ENCODE peak calls at places on chromosomes 4 and X, in six cellular contexts. U is epithelial cell of proximal tubule, H is astrocyte of the spinal cord, Z is pancreas, V is osteocyte, Q is A549. P is an unnamed sample.

GRCh38 chrX:88366314-88366713 is 380.7 kb upstream of the CPXCR1 start:
- DNase-seq in Z (no peak), V (no peak), U (no peak), Q (no peak), H (no peak), P (no peak)

GRCh38 chrX:334331-334891 is 15.8 kb upstream of the GTPBP6 start:
- DNase-seq in V (no peak), Z (no peak), H (no peak), Q (no peak), U (no peak), P (no peak)

GRCh38 chr4:151993521-151993920 is 232.7 kb upstream of the GATB start:
- DNase-seq in Q (no peak), Z (no peak), H (no peak), V (no peak), U (no peak), P (no peak)

GRCh38 chrX:28189011-28189410 is 207.8 kb upstream of the DCAF8L1 start:
- DNase-seq in Z (no peak), H (peak; percentile 75), V (no peak), U (no peak), Q (peak; percentile 26), P (no peak)

GRCh38 chr4:41258783-41259182 is 2.1 kb downstream of the UCHL1 start:
- DNase-seq in V (no peak), U (peak; percentile 33), Z (no peak), H (peak; percentile 76), Q (peak; percentile 70), P (no peak)

GRCh38 chr4:57865264-57865663 is 755.1 kb upstream of the IGFBP7 start:
- DNase-seq in Q (no peak), U (no peak), H (no peak), Z (no peak), V (no peak), P (no peak)

GRCh38 chr4:54093609-54094240 is 6.2 kb upstream of the GSX2 start:
- DNase-seq in Z (no peak), U (no peak), H (no peak), V (no peak), Q (no peak), P (no peak)

GRCh38 chr4:4254666-4255065 is 6.6 kb upstream of the TMEM128 start:
- DNase-seq in Q (no peak), Z (no peak), U (no peak), H (no peak), V (no peak), P (peak; percentile 18)

GRCh38 chr4:166165829-166166420 is 292.9 kb downstream of the TLL1 start:
- DNase-seq in H (peak; percentile 84), Z (peak; percentile 33), Q (peak; percentile 69), U (peak; percentile 29), V (no peak), P (no peak)

GRCh38 chr4:74370912-74371311 is 6.0 kb downstream of the EREG start:
- DNase-seq in H (peak; percentile 58), U (no peak), Q (peak; percentile 78), Z (peak; percentile 20), V (no peak), P (no peak)

GRCh38 chrX:129736491-129736890 is 2.3 kb upstream of the XPNPEP2 start:
- DNase-seq in Q (no peak), Z (no peak), U (no peak), V (no peak), H (no peak), P (no peak)

GRCh38 chr4:40251366-40251765 is 54.5 kb downstream of the RHOH start:
- DNase-seq in Q (peak; percentile 42), U (no peak), H (no peak), Z (no peak), V (no peak), P (no peak)

GRCh38 chr4:153438916-153439756 is 27.0 kb upstream of the TMEM131L start:
- DNase-seq in Z (no peak), U (no peak), V (peak; percentile 27), H (no peak), Q (no peak), P (no peak)

DNA sequence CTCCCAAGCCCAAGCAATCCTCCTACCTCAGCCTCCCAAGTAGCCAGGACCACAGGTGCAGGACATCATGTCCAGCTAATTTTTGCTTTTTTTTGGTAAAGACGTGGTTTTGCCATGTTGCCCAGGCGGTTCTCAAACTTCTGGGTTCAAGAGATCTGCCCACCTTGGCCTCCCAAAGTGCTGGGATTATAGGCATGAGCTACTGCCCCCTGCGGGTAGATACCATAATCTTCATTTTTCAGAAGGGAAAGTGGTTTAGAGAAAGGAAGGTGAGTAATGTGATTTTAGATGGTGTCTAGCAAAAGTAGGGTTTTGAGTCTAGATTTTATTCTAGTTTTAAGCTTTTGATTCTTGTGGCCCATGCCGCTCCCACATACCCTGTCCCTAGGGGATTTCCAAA is 205.3 kb upstream of the CLNK start:
- DNase-seq in H (no peak), Q (no peak), Z (no peak), U (no peak), V (no peak), P (no peak)
- TF ChIP-seq CTCF in H (no peak), Q (no peak), Z (no peak), U (no peak), V (no peak), P (no peak)

DNA sequence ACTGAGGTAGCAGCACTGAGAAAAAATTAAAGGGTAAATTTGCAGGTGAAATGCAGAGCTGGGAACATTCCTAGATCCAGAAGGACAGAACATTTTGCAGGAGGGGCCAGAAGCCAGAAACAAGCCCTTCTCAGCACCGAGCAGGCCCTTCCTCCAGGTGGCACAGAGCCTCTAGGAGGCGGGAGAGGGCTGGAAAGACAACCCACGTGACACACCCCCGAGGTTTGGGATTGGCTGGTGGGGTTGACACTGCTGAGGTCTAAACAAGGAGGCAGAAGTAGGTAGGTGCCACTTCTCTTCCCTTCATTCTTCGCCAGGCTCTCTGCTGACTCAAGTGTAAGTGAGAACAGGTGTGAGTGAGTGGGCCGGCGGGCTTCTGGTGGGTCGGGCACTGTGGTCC is at the start of gene PAGE4:
- DNase-seq in Z (no peak), Q (peak; percentile 11), H (no peak), V (no peak), U (no peak), P (no peak)
- TF ChIP-seq CTCF in Z (no peak), Q (no peak), H (no peak), V (no peak), U (no peak), P (no peak)

GRCh38 chr4:108742451-108742850 is 20.4 kb downstream of the ETNPPL start:
- DNase-seq in Q (no peak), V (no peak), H (no peak), Z (no peak), U (no peak), P (no peak)

GRCh38 chr4:108738307-108738706 is 24.5 kb downstream of the ETNPPL start:
- DNase-seq in U (no peak), V (no peak), Z (no peak), H (no peak), Q (no peak), P (no peak)

GRCh38 chr4:108744307-108744706 is 18.5 kb downstream of the ETNPPL start:
- DNase-seq in V (no peak), Z (no peak), Q (no peak), H (no peak), U (no peak), P (no peak)

GRCh38 chr4:108743021-108743420 is 19.8 kb downstream of the ETNPPL start:
- DNase-seq in U (no peak), Q (no peak), H (no peak), V (no peak), Z (no peak), P (no peak)
- TF ChIP-seq CTCF in U (peak; percentile 14), Q (no peak), H (no peak), V (no peak), Z (no peak), P (no peak)

DNA sequence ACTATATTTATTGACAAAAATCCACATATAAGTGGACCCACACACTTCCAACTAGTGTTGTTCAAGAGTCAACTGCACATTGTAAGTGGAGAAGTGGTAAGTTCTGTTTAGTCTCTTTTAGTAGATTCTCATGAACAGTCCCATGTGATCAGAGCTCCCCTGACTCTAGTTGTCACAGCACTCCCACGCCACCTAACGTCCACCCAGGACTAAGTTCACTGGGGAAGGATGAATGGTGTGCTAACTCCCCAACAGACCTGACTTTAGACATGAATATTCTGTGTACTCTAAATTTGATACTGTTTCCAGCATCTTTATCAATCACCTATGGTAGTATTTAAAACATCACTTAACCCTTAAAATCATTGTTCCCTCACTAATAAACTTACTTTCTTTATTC is 59.8 kb downstream of the PACRGL start:
- DNase-seq in Z (no peak), V (no peak), Q (peak; percentile 1), U (no peak), H (no peak), P (no peak)
- TF ChIP-seq CTCF in Z (no peak), V (no peak), Q (no peak), U (peak; percentile 57), H (no peak), P (no peak)

DNA sequence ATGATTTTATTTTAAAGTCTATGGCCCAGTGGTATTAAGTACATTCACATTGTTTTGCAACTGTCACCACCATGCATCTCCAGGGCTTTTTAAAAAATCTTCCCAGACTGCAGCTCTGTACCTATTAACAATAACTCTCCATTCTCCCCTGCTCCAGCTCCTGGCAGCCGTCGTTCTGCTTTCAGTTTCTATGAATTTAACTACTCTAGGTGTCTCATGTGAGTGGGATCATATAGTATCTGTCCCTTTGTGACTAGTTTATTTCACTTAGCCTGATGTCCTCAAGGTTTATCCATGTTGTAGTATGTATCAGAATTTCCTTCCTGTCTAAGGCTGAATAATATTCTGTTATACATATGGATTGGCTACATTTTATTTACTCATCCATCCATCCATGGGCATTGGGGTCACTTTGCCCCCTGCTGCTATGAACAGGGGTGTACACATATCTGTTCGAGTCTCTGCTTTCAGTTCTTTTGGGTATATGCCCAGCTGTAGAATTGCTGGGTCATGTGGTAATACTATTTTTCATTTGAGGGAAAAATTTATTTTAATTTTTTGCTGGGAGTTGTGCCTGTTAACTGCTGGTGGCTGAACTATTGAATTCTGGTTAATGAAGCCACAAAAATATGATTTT is 131.3 kb downstream of the ARHGAP10 start:
- DNase-seq in U (no peak), V (no peak), Q (no peak), H (no peak), Z (no peak), P (no peak)
- TF ChIP-seq CTCF in U (peak; percentile 15), V (peak; percentile 20), Q (no peak), H (peak; percentile 2), Z (no peak), P (no peak)

DNA sequence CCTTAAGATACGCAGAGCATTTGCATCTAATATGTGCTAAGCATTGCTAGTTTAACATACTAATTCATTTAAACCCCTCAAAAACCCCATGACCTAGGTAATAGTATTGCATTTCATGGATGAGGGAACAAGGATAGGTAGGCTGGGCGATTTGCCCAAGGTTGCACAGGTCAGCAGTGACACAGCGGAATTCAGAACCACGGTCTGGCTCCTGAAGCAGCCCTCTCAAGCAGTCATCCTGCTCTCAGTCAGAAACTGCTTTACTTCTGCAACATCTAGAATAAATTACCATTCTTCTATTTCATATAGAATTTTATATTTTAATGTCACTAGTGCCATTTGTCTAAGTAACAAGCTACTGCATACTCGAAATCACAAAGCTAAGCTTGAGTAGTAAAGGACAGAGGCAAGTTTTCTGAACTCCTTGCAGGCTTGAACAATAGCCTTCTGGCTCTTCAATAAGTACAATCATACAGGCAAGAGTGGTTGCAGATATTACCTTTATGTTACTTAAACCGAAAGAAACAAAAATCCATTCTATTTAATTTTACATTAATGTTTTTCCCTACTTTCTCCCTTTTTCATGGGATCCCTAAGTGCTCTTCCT is 555 bp upstream of the SPP1 start:
- DNase-seq in V (no peak), Q (peak; percentile 65), Z (peak; percentile 44), H (no peak), U (peak; percentile 84), P (no peak)
- TF ChIP-seq CTCF in V (no peak), Q (no peak), Z (no peak), H (no peak), U (no peak), P (no peak)